ENCODE peak calls at places on chromosomes 11 and 22, in nine cellular contexts. One of them, this sample, is unnamed.

GRCh38 chr11:9633674-9634073 is 30.2 kb upstream of the SWAP70 start:
- DNase-seq in A549: no peak
- DNase-seq in GM23338: no peak
- DNase-seq in HCT116: no peak
- DNase-seq in GM12878: no peak
- DNase-seq in SK-N-SH: no peak
- DNase-seq in K562: no peak
- DNase-seq in HepG2: no peak
- DNase-seq in Panc1: no peak
- DNase-seq in this sample: no peak

GRCh38 chr11:61516675-61517516 is 8.3 kb downstream of the LRRC10B start:
- DNase-seq in A549: peak; percentile 86
- DNase-seq in GM23338: peak; percentile 80
- DNase-seq in HCT116: no peak
- DNase-seq in GM12878: no peak
- DNase-seq in SK-N-SH: peak; percentile 93
- DNase-seq in K562: peak; percentile 61
- DNase-seq in HepG2: peak; percentile 8
- DNase-seq in Panc1: peak; percentile 24
- DNase-seq in this sample: no peak

GRCh38 chr11:12285811-12286222 is 91.6 kb upstream of the PARVA start:
- DNase-seq in A549: no peak
- DNase-seq in GM23338: no peak
- DNase-seq in HCT116: no peak
- DNase-seq in GM12878: no peak
- DNase-seq in SK-N-SH: peak; percentile 11
- DNase-seq in K562: no peak
- DNase-seq in HepG2: no peak
- DNase-seq in Panc1: no peak
- DNase-seq in this sample: no peak

GRCh38 chr11:83051760-83052671 is 19.7 kb downstream of the RAB30 start:
- DNase-seq in A549: no peak
- DNase-seq in GM23338: no peak
- DNase-seq in HCT116: no peak
- DNase-seq in GM12878: no peak
- DNase-seq in SK-N-SH: no peak
- DNase-seq in K562: no peak
- DNase-seq in HepG2: no peak
- DNase-seq in Panc1: peak; percentile 84
- DNase-seq in this sample: no peak

GRCh38 chr11:131663403-131664200 is 293.2 kb downstream of the NTM start:
- DNase-seq in A549: no peak
- DNase-seq in GM23338: no peak
- DNase-seq in HCT116: no peak
- DNase-seq in GM12878: no peak
- DNase-seq in SK-N-SH: no peak
- DNase-seq in K562: no peak
- DNase-seq in HepG2: no peak
- DNase-seq in Panc1: no peak
- DNase-seq in this sample: no peak

GRCh38 chr11:33529461-33529860 is 171.2 kb downstream of the C11orf91 start:
- DNase-seq in A549: no peak
- DNase-seq in GM23338: no peak
- DNase-seq in HCT116: no peak
- DNase-seq in GM12878: no peak
- DNase-seq in SK-N-SH: no peak
- DNase-seq in K562: no peak
- DNase-seq in HepG2: no peak
- DNase-seq in Panc1: no peak
- DNase-seq in this sample: no peak

GRCh38 chr11:119752324-119752723 is 23.3 kb upstream of the NECTIN1 start:
- DNase-seq in A549: no peak
- DNase-seq in GM23338: no peak
- DNase-seq in HCT116: no peak
- DNase-seq in GM12878: no peak
- DNase-seq in SK-N-SH: no peak
- DNase-seq in K562: no peak
- DNase-seq in HepG2: no peak
- DNase-seq in Panc1: no peak
- DNase-seq in this sample: no peak

GRCh38 chr22:23856721-23857605 is 712 bp upstream of the SLC2A11 start:
- DNase-seq in A549: peak; percentile 28
- DNase-seq in GM23338: peak; percentile 83
- DNase-seq in HCT116: no peak
- DNase-seq in GM12878: no peak
- DNase-seq in SK-N-SH: peak; percentile 63
- DNase-seq in K562: no peak
- DNase-seq in HepG2: peak; percentile 54
- DNase-seq in Panc1: no peak
- DNase-seq in this sample: no peak

GRCh38 chr11:61549662-61550568 is 31.0 kb downstream of the SYT7 start:
- DNase-seq in A549: no peak
- DNase-seq in GM23338: no peak
- DNase-seq in HCT116: no peak
- DNase-seq in GM12878: no peak
- DNase-seq in SK-N-SH: no peak
- DNase-seq in K562: no peak
- DNase-seq in HepG2: no peak
- DNase-seq in Panc1: no peak
- DNase-seq in this sample: no peak

GRCh38 chr11:134356656-134357544 is 25.1 kb downstream of the GLB1L2 start:
- DNase-seq in A549: no peak
- DNase-seq in GM23338: no peak
- DNase-seq in HCT116: no peak
- DNase-seq in GM12878: no peak
- DNase-seq in SK-N-SH: no peak
- DNase-seq in K562: no peak
- DNase-seq in HepG2: no peak
- DNase-seq in Panc1: no peak
- DNase-seq in this sample: no peak

GRCh38 chr22:45578524-45579147 is 76.0 kb downstream of the FBLN1 start:
- DNase-seq in A549: no peak
- DNase-seq in GM23338: no peak
- DNase-seq in HCT116: no peak
- DNase-seq in GM12878: no peak
- DNase-seq in SK-N-SH: no peak
- DNase-seq in K562: no peak
- DNase-seq in HepG2: no peak
- DNase-seq in Panc1: no peak
- DNase-seq in this sample: no peak

GRCh38 chr22:35638408-35638807 is 9.8 kb upstream of the APOL6 start:
- DNase-seq in A549: no peak
- DNase-seq in GM23338: no peak
- DNase-seq in HCT116: no peak
- DNase-seq in GM12878: no peak
- DNase-seq in SK-N-SH: peak; percentile 89
- DNase-seq in K562: no peak
- DNase-seq in HepG2: no peak
- DNase-seq in Panc1: no peak
- DNase-seq in this sample: no peak

GRCh38 chr22:30892286-30892685 is 76.3 kb downstream of the MORC2 start:
- DNase-seq in A549: no peak
- DNase-seq in GM23338: no peak
- DNase-seq in HCT116: no peak
- DNase-seq in GM12878: no peak
- DNase-seq in SK-N-SH: no peak
- DNase-seq in K562: no peak
- DNase-seq in HepG2: no peak
- DNase-seq in Panc1: no peak
- DNase-seq in this sample: no peak

GRCh38 chr11:69307871-69308381 is 14.0 kb downstream of the MYEOV start:
- DNase-seq in A549: no peak
- DNase-seq in GM23338: no peak
- DNase-seq in HCT116: no peak
- DNase-seq in GM12878: no peak
- DNase-seq in SK-N-SH: no peak
- DNase-seq in K562: no peak
- DNase-seq in HepG2: no peak
- DNase-seq in Panc1: no peak
- DNase-seq in this sample: no peak

GRCh38 chr11:78027759-78028158 is 4.7 kb upstream of the KCTD14 start:
- DNase-seq in A549: no peak
- DNase-seq in GM23338: no peak
- DNase-seq in HCT116: no peak
- DNase-seq in GM12878: no peak
- DNase-seq in SK-N-SH: no peak
- DNase-seq in K562: no peak
- DNase-seq in HepG2: no peak
- DNase-seq in Panc1: no peak
- DNase-seq in this sample: no peak

GRCh38 chr11:78032090-78032489 is 9.0 kb upstream of the KCTD14 start:
- DNase-seq in A549: no peak
- DNase-seq in GM23338: no peak
- DNase-seq in HCT116: no peak
- DNase-seq in GM12878: no peak
- DNase-seq in SK-N-SH: peak; percentile 42
- DNase-seq in K562: no peak
- DNase-seq in HepG2: no peak
- DNase-seq in Panc1: no peak
- DNase-seq in this sample: no peak

GRCh38 chr11:78031629-78032028 is 8.6 kb upstream of the KCTD14 start:
- DNase-seq in A549: no peak
- DNase-seq in GM23338: no peak
- DNase-seq in HCT116: no peak
- DNase-seq in GM12878: peak; percentile 64
- DNase-seq in SK-N-SH: no peak
- DNase-seq in K562: no peak
- DNase-seq in HepG2: peak; percentile 43
- DNase-seq in Panc1: no peak
- DNase-seq in this sample: no peak

GRCh38 chr11:78033040-78033439 is 10.0 kb upstream of the KCTD14 start:
- DNase-seq in A549: no peak
- DNase-seq in GM23338: no peak
- DNase-seq in HCT116: no peak
- DNase-seq in GM12878: no peak
- DNase-seq in SK-N-SH: no peak
- DNase-seq in K562: no peak
- DNase-seq in HepG2: peak; percentile 68
- DNase-seq in Panc1: no peak
- DNase-seq in this sample: no peak

GRCh38 chr11:78030429-78031325 is 7.6 kb upstream of the KCTD14 start:
- DNase-seq in A549: no peak
- DNase-seq in GM23338: peak; percentile 27
- DNase-seq in HCT116: no peak
- DNase-seq in GM12878: no peak
- DNase-seq in SK-N-SH: peak; percentile 91
- DNase-seq in K562: no peak
- DNase-seq in HepG2: peak; percentile 55
- DNase-seq in Panc1: no peak
- DNase-seq in this sample: no peak
- TF ChIP-seq REST in A549: no peak
- TF ChIP-seq REST in GM23338: no peak
- TF ChIP-seq REST in HCT116: no peak
- TF ChIP-seq REST in GM12878: no peak
- TF ChIP-seq REST in SK-N-SH: no peak
- TF ChIP-seq REST in K562: no peak
- TF ChIP-seq REST in HepG2: no peak
- TF ChIP-seq REST in Panc1: no peak
- TF ChIP-seq REST in this sample: no peak

GRCh38 chr11:70872950-70873735 is 379.2 kb downstream of the SHANK2 start:
- DNase-seq in A549: no peak
- DNase-seq in GM23338: peak; percentile 83
- DNase-seq in HCT116: no peak
- DNase-seq in GM12878: no peak
- DNase-seq in SK-N-SH: no peak
- DNase-seq in K562: no peak
- DNase-seq in HepG2: no peak
- DNase-seq in Panc1: no peak
- DNase-seq in this sample: no peak
- TF ChIP-seq REST in A549: no peak
- TF ChIP-seq REST in GM23338: no peak
- TF ChIP-seq REST in HCT116: no peak
- TF ChIP-seq REST in GM12878: no peak
- TF ChIP-seq REST in SK-N-SH: no peak
- TF ChIP-seq REST in K562: no peak
- TF ChIP-seq REST in HepG2: no peak
- TF ChIP-seq REST in Panc1: no peak
- TF ChIP-seq REST in this sample: no peak

GRCh38 chr11:79371152-79371551 is 69.7 kb downstream of the TENM4 start:
- DNase-seq in A549: no peak
- DNase-seq in GM23338: peak; percentile 40
- DNase-seq in HCT116: no peak
- DNase-seq in GM12878: no peak
- DNase-seq in SK-N-SH: no peak
- DNase-seq in K562: no peak
- DNase-seq in HepG2: no peak
- DNase-seq in Panc1: no peak
- DNase-seq in this sample: no peak
- TF ChIP-seq REST in A549: no peak
- TF ChIP-seq REST in GM23338: no peak
- TF ChIP-seq REST in HCT116: no peak
- TF ChIP-seq REST in GM12878: no peak
- TF ChIP-seq REST in SK-N-SH: no peak
- TF ChIP-seq REST in K562: no peak
- TF ChIP-seq REST in HepG2: no peak
- TF ChIP-seq REST in Panc1: no peak
- TF ChIP-seq REST in this sample: no peak

GRCh38 chr11:19648321-19648720 is 64.3 kb upstream of the NAV2 start:
- DNase-seq in A549: no peak
- DNase-seq in GM23338: no peak
- DNase-seq in HCT116: no peak
- DNase-seq in GM12878: no peak
- DNase-seq in SK-N-SH: no peak
- DNase-seq in K562: no peak
- DNase-seq in HepG2: no peak
- DNase-seq in Panc1: no peak
- DNase-seq in this sample: no peak

GRCh38 chr11:19650929-19651487 is 61.6 kb upstream of the NAV2 start:
- DNase-seq in A549: no peak
- DNase-seq in GM23338: no peak
- DNase-seq in HCT116: no peak
- DNase-seq in GM12878: no peak
- DNase-seq in SK-N-SH: no peak
- DNase-seq in K562: no peak
- DNase-seq in HepG2: no peak
- DNase-seq in Panc1: no peak
- DNase-seq in this sample: no peak

GRCh38 chr11:19644316-19644715 is 68.3 kb upstream of the NAV2 start:
- DNase-seq in A549: no peak
- DNase-seq in GM23338: no peak
- DNase-seq in HCT116: no peak
- DNase-seq in GM12878: no peak
- DNase-seq in SK-N-SH: no peak
- DNase-seq in K562: no peak
- DNase-seq in HepG2: no peak
- DNase-seq in Panc1: no peak
- DNase-seq in this sample: no peak

GRCh38 chr11:19646308-19646707 is 66.3 kb upstream of the NAV2 start:
- DNase-seq in A549: no peak
- DNase-seq in GM23338: no peak
- DNase-seq in HCT116: no peak
- DNase-seq in GM12878: no peak
- DNase-seq in SK-N-SH: no peak
- DNase-seq in K562: no peak
- DNase-seq in HepG2: no peak
- DNase-seq in Panc1: no peak
- DNase-seq in this sample: no peak

DNA sequence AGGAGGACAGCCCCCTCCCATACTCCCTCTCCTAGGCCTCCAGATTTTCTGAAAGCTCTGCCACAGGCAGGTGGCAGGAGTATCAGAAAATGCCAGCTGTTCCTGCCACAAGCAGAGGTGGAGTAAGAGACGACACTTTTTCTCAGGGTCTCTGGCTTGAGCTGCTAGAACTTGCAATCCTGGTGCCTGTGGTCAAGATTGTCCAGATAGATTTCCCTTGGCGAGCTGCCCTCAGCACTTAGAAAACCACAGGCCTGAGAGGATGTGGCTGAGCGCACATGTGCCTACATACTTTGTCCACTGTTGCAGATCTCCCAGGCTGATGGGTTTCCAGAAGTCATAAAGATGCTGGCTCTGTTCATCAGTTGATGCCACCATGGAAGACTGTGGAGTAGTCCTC is 65.7 kb upstream of the NAV2 start:
- DNase-seq in A549: no peak
- DNase-seq in GM23338: no peak
- DNase-seq in HCT116: no peak
- DNase-seq in GM12878: no peak
- DNase-seq in SK-N-SH: peak; percentile 46
- DNase-seq in K562: no peak
- DNase-seq in HepG2: no peak
- DNase-seq in Panc1: no peak
- DNase-seq in this sample: no peak
- TF ChIP-seq REST in A549: no peak
- TF ChIP-seq REST in GM23338: no peak
- TF ChIP-seq REST in HCT116: no peak
- TF ChIP-seq REST in GM12878: no peak
- TF ChIP-seq REST in SK-N-SH: peak; percentile 63
- TF ChIP-seq REST in K562: no peak
- TF ChIP-seq REST in HepG2: no peak
- TF ChIP-seq REST in Panc1: no peak
- TF ChIP-seq REST in this sample: no peak

This sample was measured in HL-60.